ENCODE peak calls at places on chromosomes 12 and 14, in seven cellular contexts. W is HCT116, D is H1, B is HepG2, I is GM12878, R is SK-N-SH, K is K562. O is an unnamed sample.

GRCh38 chr12:38116968-38117367 is 199.6 kb upstream of the ALG10B start:
- DNase-seq in W (no peak), D (no peak), B (no peak), I (no peak), R (no peak), K (no peak), O (no peak)

GRCh38 chr12:53737951-53738833 is 10.9 kb upstream of the CALCOCO1 start:
- DNase-seq in W (no peak), D (peak), B (no peak), I (no peak), R (peak), K (no peak), O (no peak)

GRCh38 chr12:87952850-87953249 is 76.4 kb downstream of the C12orf50 start:
- DNase-seq in W (no peak), D (peak), B (no peak), I (no peak), R (no peak), K (no peak), O (no peak)

GRCh38 chr12:27521066-27521465 is 2.9 kb upstream of the PPFIBP1 start:
- DNase-seq in W (no peak), D (no peak), B (no peak), I (no peak), R (peak), K (peak), O (no peak)

GRCh38 chr12:53806689-53807088 is 54.9 kb upstream of the CISTR start:
- DNase-seq in W (no peak), D (no peak), B (no peak), I (no peak), R (no peak), K (no peak), O (no peak)

GRCh38 chr12:69415471-69416275 is 54.5 kb upstream of the FRS2 start:
- DNase-seq in W (peak), D (peak), B (peak), I (no peak), R (peak), K (peak), O (peak)

GRCh38 chr12:124327362-124328043 is 32.6 kb downstream of the RFLNA start:
- DNase-seq in W (no peak), D (no peak), B (no peak), I (no peak), R (no peak), K (no peak), O (peak)

GRCh38 chr12:123533672-123534643 is at the start of gene RILPL1:
- DNase-seq in W (no peak), D (peak), B (peak), I (no peak), R (peak), K (peak), O (peak)

GRCh38 chr12:123660328-123660727 is 10.6 kb upstream of the TCTN2 start:
- DNase-seq in W (no peak), D (no peak), B (no peak), I (no peak), R (no peak), K (no peak), O (no peak)

GRCh38 chr14:95361373-95362179 is 41.9 kb upstream of the CLMN start:
- DNase-seq in W (peak), D (peak), B (no peak), I (no peak), R (peak), K (peak), O (no peak)

GRCh38 chr12:41683023-41683422 is 461.7 kb downstream of the GXYLT1 start:
- DNase-seq in W (no peak), D (no peak), B (no peak), I (no peak), R (no peak), K (no peak), O (no peak)

GRCh38 chr12:4720637-4720995 is 416 bp downstream of the GALNT8 start:
- DNase-seq in W (no peak), D (no peak), B (no peak), I (no peak), R (no peak), K (no peak), O (no peak)

GRCh38 chr12:125683748-125684381 is 618.6 kb downstream of the AACS start:
- DNase-seq in W (no peak), D (peak), B (peak), I (no peak), R (peak), K (peak), O (no peak)

GRCh38 chr14:101819251-101819990 is 57.9 kb downstream of the PPP2R5C start:
- DNase-seq in W (no peak), D (no peak), B (no peak), I (no peak), R (no peak), K (no peak), O (no peak)

GRCh38 chr12:59737725-59738463 is 142.1 kb downstream of the SLC16A7 start:
- DNase-seq in W (no peak), D (no peak), B (no peak), I (no peak), R (no peak), K (no peak), O (no peak)

GRCh38 chr12:2244013-2244861 is 191.4 kb downstream of the CACNA1C start:
- DNase-seq in W (peak), D (no peak), B (peak), I (no peak), R (no peak), K (no peak), O (no peak)

GRCh38 chr12:92070864-92071445 is 74.7 kb downstream of the BTG1 start:
- DNase-seq in W (no peak), D (no peak), B (peak), I (no peak), R (no peak), K (no peak), O (no peak)

GRCh38 chr14:105041841-105042765 is 21.2 kb upstream of the CDCA4 start:
- DNase-seq in W (no peak), D (no peak), B (no peak), I (no peak), R (no peak), K (no peak), O (peak)

GRCh38 chr14:26448181-26448855 is 149.5 kb downstream of the NOVA1 start:
- DNase-seq in W (no peak), D (no peak), B (no peak), I (no peak), R (no peak), K (no peak), O (no peak)

GRCh38 chr14:72651081-72651480 is 242.8 kb downstream of the DPF3 start:
- DNase-seq in W (no peak), D (peak), B (no peak), I (no peak), R (peak), K (no peak), O (no peak)

DNA sequence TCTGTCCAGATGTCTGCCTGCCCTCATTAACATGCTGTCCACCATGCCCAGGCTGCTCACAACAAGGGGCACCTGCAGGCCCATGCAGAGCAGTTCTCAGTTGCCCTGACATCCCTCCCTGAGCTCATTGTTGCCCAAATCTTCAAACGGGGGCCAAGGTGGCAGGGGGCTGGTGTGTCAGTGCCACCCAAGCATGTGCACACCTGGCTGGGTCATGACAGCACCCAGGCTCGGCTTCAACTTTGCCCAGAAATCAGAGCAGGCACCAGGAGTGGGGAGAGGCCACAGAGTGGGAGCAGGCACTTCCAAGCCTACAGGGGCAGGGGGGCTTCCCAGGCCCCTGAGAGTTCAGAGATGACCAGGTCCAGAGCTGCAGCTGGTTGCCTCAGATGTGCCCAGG is 18.6 kb upstream of the LGR5 start:
- DNase-seq in W (no peak), D (no peak), B (no peak), I (no peak), R (no peak), K (no peak), O (no peak)
- TF ChIP-seq JUND in W (no peak), D (no peak), B (no peak), I (no peak), R (no peak), K (no peak), O (no peak)

DNA sequence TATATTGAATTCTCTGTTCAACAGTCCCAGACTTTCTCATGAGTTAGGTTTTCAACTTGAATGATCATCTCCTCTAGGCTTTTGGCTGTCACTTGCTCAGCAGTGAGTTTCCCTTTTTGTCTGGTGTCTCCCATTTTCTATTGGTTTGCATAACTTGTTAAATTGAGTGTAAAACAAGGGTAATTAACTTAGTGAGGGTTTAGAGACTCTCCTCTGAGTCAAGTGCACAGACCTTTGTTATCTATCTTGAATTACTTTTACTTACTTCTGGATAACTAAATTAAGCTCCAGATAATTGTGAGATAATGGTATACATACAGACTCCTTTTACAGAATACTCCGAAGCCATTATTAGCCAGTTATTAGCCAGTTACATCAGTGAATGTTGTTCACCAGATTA is 22.0 kb downstream of the MLXIP start:
- DNase-seq in W (no peak), D (no peak), B (no peak), I (no peak), R (no peak), K (no peak), O (no peak)
- TF ChIP-seq JUND in W (no peak), D (no peak), B (no peak), I (no peak), R (no peak), K (no peak), O (no peak)

GRCh38 chr12:81080431-81080983 is 2.6 kb downstream of the ACSS3 start:
- DNase-seq in W (no peak), D (no peak), B (no peak), I (no peak), R (no peak), K (no peak), O (no peak)

GRCh38 chr12:81077329-81077685 is 572 bp upstream of the ACSS3 start:
- DNase-seq in W (no peak), D (no peak), B (peak), I (no peak), R (no peak), K (no peak), O (peak)

GRCh38 chr12:81077686-81078441 is at the start of gene ACSS3:
- DNase-seq in W (no peak), D (peak), B (peak), I (no peak), R (peak), K (no peak), O (no peak)

GRCh38 chr12:81079280-81080076 is 1.6 kb downstream of the ACSS3 start:
- DNase-seq in W (no peak), D (no peak), B (peak), I (no peak), R (no peak), K (no peak), O (no peak)

GRCh38 chr12:81078469-81079196 is 754 bp downstream of the ACSS3 start:
- DNase-seq in W (no peak), D (no peak), B (peak), I (no peak), R (no peak), K (no peak), O (no peak)
- TF ChIP-seq JUND in W (no peak), D (no peak), B (no peak), I (no peak), R (no peak), K (no peak), O (no peak)

GRCh38 chr12:104953323-104953722 is 4.8 kb downstream of the SLC41A2 start:
- DNase-seq in W (no peak), D (no peak), B (no peak), I (no peak), R (no peak), K (peak), O (no peak)
- TF ChIP-seq JUND in W (no peak), D (no peak), B (no peak), I (no peak), R (no peak), K (no peak), O (no peak)

GRCh38 chr12:65776994-65777393 is 47.3 kb upstream of the HMGA2 start:
- DNase-seq in W (no peak), D (no peak), B (no peak), I (no peak), R (no peak), K (no peak), O (no peak)

GRCh38 chr12:65775720-65776119 is 48.6 kb upstream of the HMGA2 start:
- DNase-seq in W (no peak), D (no peak), B (no peak), I (no peak), R (no peak), K (no peak), O (no peak)

GRCh38 chr12:65779946-65780345 is 44.3 kb upstream of the HMGA2 start:
- DNase-seq in W (no peak), D (no peak), B (no peak), I (no peak), R (no peak), K (no peak), O (no peak)

GRCh38 chr12:65779091-65779642 is 45.1 kb upstream of the HMGA2 start:
- DNase-seq in W (peak), D (no peak), B (no peak), I (no peak), R (no peak), K (no peak), O (peak)

GRCh38 chr12:65778268-65779090 is 45.8 kb upstream of the HMGA2 start:
- DNase-seq in W (no peak), D (no peak), B (no peak), I (no peak), R (no peak), K (no peak), O (no peak)
- TF ChIP-seq JUND in W (no peak), D (no peak), B (no peak), I (no peak), R (peak), K (no peak), O (no peak)

DNA sequence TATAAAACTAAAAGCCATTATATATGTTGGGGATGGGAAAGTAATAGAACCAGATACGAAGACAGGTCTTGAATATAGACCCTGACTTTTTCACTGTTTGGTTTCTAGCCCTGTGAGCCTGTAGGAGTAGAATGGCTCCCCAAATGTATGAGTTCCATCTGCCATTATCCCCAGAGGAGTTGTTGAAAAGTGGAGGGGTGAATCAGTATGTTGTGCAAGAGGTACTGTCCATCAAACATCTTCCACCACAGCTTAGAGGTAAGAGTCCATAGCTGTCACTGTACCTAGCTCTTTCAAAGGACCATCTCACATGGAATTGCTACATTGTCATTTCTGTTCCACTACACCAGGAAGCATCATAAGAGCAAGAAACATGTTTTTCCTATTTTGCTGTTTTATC is 1.1 kb downstream of the NCAPD2 start:
- DNase-seq in W (no peak), D (no peak), B (no peak), I (no peak), R (no peak), K (peak), O (no peak)
- TF ChIP-seq JUND in W (no peak), D (no peak), B (no peak), I (no peak), R (no peak), K (no peak), O (no peak)

GRCh38 chr14:54108481-54109471 is 152.2 kb upstream of the BMP4 start:
- DNase-seq in W (peak), D (no peak), B (peak), I (no peak), R (no peak), K (no peak), O (no peak)
- TF ChIP-seq JUND in W (peak), D (no peak), B (no peak), I (no peak), R (peak), K (no peak), O (no peak)

GRCh38 chr14:21699551-21699950 is 25.9 kb upstream of the OR4E1 start:
- DNase-seq in W (no peak), D (no peak), B (no peak), I (no peak), R (no peak), K (no peak), O (no peak)
- TF ChIP-seq JUND in W (no peak), D (no peak), B (no peak), I (no peak), R (no peak), K (no peak), O (no peak)

DNA sequence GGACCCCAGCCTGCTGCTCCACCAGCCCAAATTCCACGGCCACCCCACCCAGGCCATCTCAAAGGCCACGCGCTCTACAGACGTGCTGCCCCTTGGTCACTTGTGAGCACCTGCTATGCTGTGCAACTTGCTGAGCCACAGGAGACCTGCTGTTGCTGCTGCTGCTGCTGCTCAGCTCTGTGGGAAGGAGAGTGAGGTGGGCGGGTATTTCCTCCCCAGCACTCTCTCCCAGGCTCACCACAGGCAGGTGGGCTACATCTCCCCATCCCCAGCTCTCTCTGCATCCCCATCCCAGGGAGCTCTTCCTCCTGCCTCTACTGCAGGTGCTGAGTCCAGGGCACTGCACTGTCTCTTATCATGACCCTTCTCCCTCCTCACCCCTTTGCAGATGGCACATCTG is 306.9 kb downstream of the BCL11B start:
- DNase-seq in W (no peak), D (no peak), B (no peak), I (no peak), R (no peak), K (no peak), O (no peak)
- TF ChIP-seq JUND in W (no peak), D (no peak), B (no peak), I (no peak), R (no peak), K (no peak), O (no peak)

O was measured in T47D.